ENCODE peak calls at places on chromosomes 3 and 15, in ten cellular contexts. One of them, this sample, is unnamed.

GRCh38 chr3:30644615-30645014 is 38.2 kb downstream of the TGFBR2 start:
- DNase-seq in HT1080: no peak
- DNase-seq in GM13976: peak
- DNase-seq in activated CD4-positive, alpha-beta T cell treated with anti-CD3 and anti-CD28 coated beads for 24 hours: no peak
- DNase-seq in occipital lobe: no peak
- DNase-seq in naive B cell: peak
- DNase-seq in gastrocnemius medialis: peak
- DNase-seq in NCI-H524 treated with DMSO at 0.1 percent for 48 hours: no peak
- DNase-seq in left ventricle myocardium inferior: peak
- DNase-seq in T47D: no peak
- DNase-seq in this sample: no peak

GRCh38 chr15:77033729-77034619 is 36.9 kb downstream of the TSPAN3 start:
- DNase-seq in GM13976: peak
- DNase-seq in HT1080: no peak
- DNase-seq in naive B cell: no peak
- DNase-seq in gastrocnemius medialis: peak
- DNase-seq in activated CD4-positive, alpha-beta T cell treated with anti-CD3 and anti-CD28 coated beads for 24 hours: no peak
- DNase-seq in NCI-H524 treated with DMSO at 0.1 percent for 48 hours: no peak
- DNase-seq in occipital lobe: no peak
- DNase-seq in left ventricle myocardium inferior: no peak
- DNase-seq in T47D: no peak
- DNase-seq in this sample: no peak

GRCh38 chr15:40103124-40103858 is 5.4 kb downstream of the BMF start:
- DNase-seq in activated CD4-positive, alpha-beta T cell treated with anti-CD3 and anti-CD28 coated beads for 24 hours: no peak
- DNase-seq in gastrocnemius medialis: peak
- DNase-seq in occipital lobe: peak
- DNase-seq in naive B cell: no peak
- DNase-seq in HT1080: no peak
- DNase-seq in left ventricle myocardium inferior: peak
- DNase-seq in T47D: peak
- DNase-seq in GM13976: no peak
- DNase-seq in NCI-H524 treated with DMSO at 0.1 percent for 48 hours: peak
- DNase-seq in this sample: peak

GRCh38 chr15:41417418-41417811 is 520 bp downstream of the RTF1 start:
- DNase-seq in activated CD4-positive, alpha-beta T cell treated with anti-CD3 and anti-CD28 coated beads for 24 hours: no peak
- DNase-seq in left ventricle myocardium inferior: peak
- DNase-seq in GM13976: no peak
- DNase-seq in NCI-H524 treated with DMSO at 0.1 percent for 48 hours: no peak
- DNase-seq in HT1080: peak
- DNase-seq in T47D: no peak
- DNase-seq in naive B cell: no peak
- DNase-seq in occipital lobe: no peak
- DNase-seq in gastrocnemius medialis: no peak
- DNase-seq in this sample: no peak

GRCh38 chr3:128585974-128586373 is 64.6 kb downstream of the RPN1 start:
- DNase-seq in naive B cell: no peak
- DNase-seq in left ventricle myocardium inferior: no peak
- DNase-seq in GM13976: no peak
- DNase-seq in T47D: no peak
- DNase-seq in NCI-H524 treated with DMSO at 0.1 percent for 48 hours: no peak
- DNase-seq in HT1080: no peak
- DNase-seq in gastrocnemius medialis: no peak
- DNase-seq in activated CD4-positive, alpha-beta T cell treated with anti-CD3 and anti-CD28 coated beads for 24 hours: no peak
- DNase-seq in occipital lobe: no peak
- DNase-seq in this sample: no peak

GRCh38 chr3:150743508-150743907 is 19.5 kb downstream of the SIAH2 start:
- DNase-seq in NCI-H524 treated with DMSO at 0.1 percent for 48 hours: no peak
- DNase-seq in naive B cell: no peak
- DNase-seq in left ventricle myocardium inferior: no peak
- DNase-seq in occipital lobe: no peak
- DNase-seq in GM13976: no peak
- DNase-seq in HT1080: peak
- DNase-seq in gastrocnemius medialis: no peak
- DNase-seq in T47D: no peak
- DNase-seq in activated CD4-positive, alpha-beta T cell treated with anti-CD3 and anti-CD28 coated beads for 24 hours: no peak
- DNase-seq in this sample: no peak

GRCh38 chr15:45637552-45638033 is 2.8 kb downstream of the SQOR start:
- DNase-seq in naive B cell: peak
- DNase-seq in NCI-H524 treated with DMSO at 0.1 percent for 48 hours: peak
- DNase-seq in gastrocnemius medialis: peak
- DNase-seq in left ventricle myocardium inferior: peak
- DNase-seq in T47D: peak
- DNase-seq in activated CD4-positive, alpha-beta T cell treated with anti-CD3 and anti-CD28 coated beads for 24 hours: peak
- DNase-seq in HT1080: peak
- DNase-seq in GM13976: peak
- DNase-seq in occipital lobe: no peak
- DNase-seq in this sample: no peak

GRCh38 chr3:12142476-12142875 is 16.2 kb downstream of the TIMP4 start:
- DNase-seq in HT1080: no peak
- DNase-seq in NCI-H524 treated with DMSO at 0.1 percent for 48 hours: no peak
- DNase-seq in left ventricle myocardium inferior: no peak
- DNase-seq in activated CD4-positive, alpha-beta T cell treated with anti-CD3 and anti-CD28 coated beads for 24 hours: no peak
- DNase-seq in T47D: no peak
- DNase-seq in GM13976: no peak
- DNase-seq in naive B cell: no peak
- DNase-seq in gastrocnemius medialis: no peak
- DNase-seq in occipital lobe: no peak
- DNase-seq in this sample: no peak

GRCh38 chr3:126112531-126113237 is 28.8 kb upstream of the SLC41A3 start:
- DNase-seq in HT1080: no peak
- DNase-seq in naive B cell: no peak
- DNase-seq in T47D: no peak
- DNase-seq in NCI-H524 treated with DMSO at 0.1 percent for 48 hours: no peak
- DNase-seq in left ventricle myocardium inferior: no peak
- DNase-seq in activated CD4-positive, alpha-beta T cell treated with anti-CD3 and anti-CD28 coated beads for 24 hours: no peak
- DNase-seq in occipital lobe: no peak
- DNase-seq in gastrocnemius medialis: peak
- DNase-seq in GM13976: no peak
- DNase-seq in this sample: peak

GRCh38 chr3:13548696-13549512 is at the start of gene FBLN2:
- DNase-seq in NCI-H524 treated with DMSO at 0.1 percent for 48 hours: no peak
- DNase-seq in occipital lobe: no peak
- DNase-seq in activated CD4-positive, alpha-beta T cell treated with anti-CD3 and anti-CD28 coated beads for 24 hours: peak
- DNase-seq in GM13976: no peak
- DNase-seq in left ventricle myocardium inferior: peak
- DNase-seq in naive B cell: peak
- DNase-seq in T47D: no peak
- DNase-seq in gastrocnemius medialis: no peak
- DNase-seq in HT1080: no peak
- DNase-seq in this sample: peak

GRCh38 chr3:55631766-55632331 is 144.7 kb upstream of the WNT5A start:
- DNase-seq in HT1080: no peak
- DNase-seq in activated CD4-positive, alpha-beta T cell treated with anti-CD3 and anti-CD28 coated beads for 24 hours: no peak
- DNase-seq in occipital lobe: no peak
- DNase-seq in T47D: no peak
- DNase-seq in gastrocnemius medialis: no peak
- DNase-seq in GM13976: no peak
- DNase-seq in NCI-H524 treated with DMSO at 0.1 percent for 48 hours: no peak
- DNase-seq in left ventricle myocardium inferior: no peak
- DNase-seq in naive B cell: no peak
- DNase-seq in this sample: no peak

GRCh38 chr3:172846706-172847105 is 96.2 kb downstream of the ECT2 start:
- DNase-seq in activated CD4-positive, alpha-beta T cell treated with anti-CD3 and anti-CD28 coated beads for 24 hours: no peak
- DNase-seq in naive B cell: no peak
- DNase-seq in occipital lobe: no peak
- DNase-seq in NCI-H524 treated with DMSO at 0.1 percent for 48 hours: no peak
- DNase-seq in HT1080: peak
- DNase-seq in T47D: no peak
- DNase-seq in left ventricle myocardium inferior: no peak
- DNase-seq in gastrocnemius medialis: no peak
- DNase-seq in GM13976: no peak
- DNase-seq in this sample: no peak

GRCh38 chr15:69586721-69587120 is 134.1 kb downstream of the RPLP1 start:
- DNase-seq in gastrocnemius medialis: no peak
- DNase-seq in naive B cell: no peak
- DNase-seq in NCI-H524 treated with DMSO at 0.1 percent for 48 hours: no peak
- DNase-seq in T47D: no peak
- DNase-seq in HT1080: no peak
- DNase-seq in GM13976: no peak
- DNase-seq in occipital lobe: no peak
- DNase-seq in activated CD4-positive, alpha-beta T cell treated with anti-CD3 and anti-CD28 coated beads for 24 hours: no peak
- DNase-seq in left ventricle myocardium inferior: no peak
- DNase-seq in this sample: no peak

GRCh38 chr3:73094127-73094526 is 32.7 kb downstream of the EBLN2 start:
- DNase-seq in naive B cell: no peak
- DNase-seq in GM13976: no peak
- DNase-seq in T47D: peak
- DNase-seq in activated CD4-positive, alpha-beta T cell treated with anti-CD3 and anti-CD28 coated beads for 24 hours: no peak
- DNase-seq in gastrocnemius medialis: no peak
- DNase-seq in left ventricle myocardium inferior: no peak
- DNase-seq in occipital lobe: no peak
- DNase-seq in NCI-H524 treated with DMSO at 0.1 percent for 48 hours: no peak
- DNase-seq in HT1080: peak
- DNase-seq in this sample: no peak

GRCh38 chr15:56957812-56958406 is 39.5 kb downstream of the TCF12 start:
- DNase-seq in NCI-H524 treated with DMSO at 0.1 percent for 48 hours: no peak
- DNase-seq in GM13976: no peak
- DNase-seq in activated CD4-positive, alpha-beta T cell treated with anti-CD3 and anti-CD28 coated beads for 24 hours: no peak
- DNase-seq in T47D: no peak
- DNase-seq in occipital lobe: no peak
- DNase-seq in naive B cell: no peak
- DNase-seq in left ventricle myocardium inferior: no peak
- DNase-seq in gastrocnemius medialis: no peak
- DNase-seq in HT1080: no peak
- DNase-seq in this sample: no peak

GRCh38 chr15:66603301-66604179 is 37.7 kb upstream of the LCTL start:
- DNase-seq in GM13976: peak
- DNase-seq in T47D: peak
- DNase-seq in occipital lobe: no peak
- DNase-seq in naive B cell: peak
- DNase-seq in left ventricle myocardium inferior: peak
- DNase-seq in gastrocnemius medialis: no peak
- DNase-seq in NCI-H524 treated with DMSO at 0.1 percent for 48 hours: no peak
- DNase-seq in HT1080: peak
- DNase-seq in activated CD4-positive, alpha-beta T cell treated with anti-CD3 and anti-CD28 coated beads for 24 hours: peak
- DNase-seq in this sample: peak

GRCh38 chr15:85860394-85861161 is 65.9 kb upstream of the KLHL25 start:
- DNase-seq in GM13976: no peak
- DNase-seq in activated CD4-positive, alpha-beta T cell treated with anti-CD3 and anti-CD28 coated beads for 24 hours: no peak
- DNase-seq in left ventricle myocardium inferior: no peak
- DNase-seq in NCI-H524 treated with DMSO at 0.1 percent for 48 hours: no peak
- DNase-seq in naive B cell: no peak
- DNase-seq in HT1080: no peak
- DNase-seq in T47D: no peak
- DNase-seq in gastrocnemius medialis: no peak
- DNase-seq in occipital lobe: no peak
- DNase-seq in this sample: no peak

GRCh38 chr3:79558943-79559342 is 208.9 kb downstream of the ROBO1 start:
- DNase-seq in gastrocnemius medialis: no peak
- DNase-seq in T47D: no peak
- DNase-seq in left ventricle myocardium inferior: no peak
- DNase-seq in NCI-H524 treated with DMSO at 0.1 percent for 48 hours: no peak
- DNase-seq in occipital lobe: no peak
- DNase-seq in activated CD4-positive, alpha-beta T cell treated with anti-CD3 and anti-CD28 coated beads for 24 hours: no peak
- DNase-seq in GM13976: no peak
- DNase-seq in HT1080: no peak
- DNase-seq in naive B cell: no peak
- DNase-seq in this sample: no peak

GRCh38 chr3:98545940-98546339 is 14.2 kb downstream of the GPR15 start:
- DNase-seq in HT1080: no peak
- DNase-seq in left ventricle myocardium inferior: no peak
- DNase-seq in gastrocnemius medialis: no peak
- DNase-seq in GM13976: peak
- DNase-seq in naive B cell: no peak
- DNase-seq in occipital lobe: no peak
- DNase-seq in activated CD4-positive, alpha-beta T cell treated with anti-CD3 and anti-CD28 coated beads for 24 hours: no peak
- DNase-seq in NCI-H524 treated with DMSO at 0.1 percent for 48 hours: no peak
- DNase-seq in T47D: no peak
- DNase-seq in this sample: no peak

GRCh38 chr3:71689305-71689704 is 35.9 kb downstream of the EIF4E3 start:
- DNase-seq in T47D: no peak
- DNase-seq in left ventricle myocardium inferior: no peak
- DNase-seq in activated CD4-positive, alpha-beta T cell treated with anti-CD3 and anti-CD28 coated beads for 24 hours: no peak
- DNase-seq in naive B cell: no peak
- DNase-seq in HT1080: no peak
- DNase-seq in GM13976: no peak
- DNase-seq in gastrocnemius medialis: no peak
- DNase-seq in NCI-H524 treated with DMSO at 0.1 percent for 48 hours: no peak
- DNase-seq in occipital lobe: no peak
- DNase-seq in this sample: no peak

GRCh38 chr15:101023501-101024110 is 104.4 kb downstream of the LRRK1 start:
- DNase-seq in GM13976: no peak
- DNase-seq in gastrocnemius medialis: no peak
- DNase-seq in naive B cell: no peak
- DNase-seq in HT1080: no peak
- DNase-seq in left ventricle myocardium inferior: no peak
- DNase-seq in NCI-H524 treated with DMSO at 0.1 percent for 48 hours: no peak
- DNase-seq in activated CD4-positive, alpha-beta T cell treated with anti-CD3 and anti-CD28 coated beads for 24 hours: no peak
- DNase-seq in occipital lobe: no peak
- DNase-seq in T47D: no peak
- DNase-seq in this sample: no peak

GRCh38 chr15:81289910-81290309 is 34.0 kb downstream of the STARD5 start:
- DNase-seq in HT1080: no peak
- DNase-seq in gastrocnemius medialis: no peak
- DNase-seq in T47D: no peak
- DNase-seq in NCI-H524 treated with DMSO at 0.1 percent for 48 hours: no peak
- DNase-seq in GM13976: no peak
- DNase-seq in naive B cell: no peak
- DNase-seq in occipital lobe: no peak
- DNase-seq in activated CD4-positive, alpha-beta T cell treated with anti-CD3 and anti-CD28 coated beads for 24 hours: no peak
- DNase-seq in left ventricle myocardium inferior: no peak
- DNase-seq in this sample: no peak

GRCh38 chr3:16509721-16510619 is 3.5 kb downstream of the RFTN1 start:
- DNase-seq in T47D: no peak
- DNase-seq in left ventricle myocardium inferior: no peak
- DNase-seq in NCI-H524 treated with DMSO at 0.1 percent for 48 hours: no peak
- DNase-seq in activated CD4-positive, alpha-beta T cell treated with anti-CD3 and anti-CD28 coated beads for 24 hours: no peak
- DNase-seq in HT1080: no peak
- DNase-seq in gastrocnemius medialis: no peak
- DNase-seq in naive B cell: peak
- DNase-seq in occipital lobe: no peak
- DNase-seq in GM13976: peak
- DNase-seq in this sample: no peak

GRCh38 chr15:95770191-95770590 is 560.3 kb upstream of the NR2F2 start:
- DNase-seq in GM13976: no peak
- DNase-seq in activated CD4-positive, alpha-beta T cell treated with anti-CD3 and anti-CD28 coated beads for 24 hours: no peak
- DNase-seq in T47D: no peak
- DNase-seq in NCI-H524 treated with DMSO at 0.1 percent for 48 hours: no peak
- DNase-seq in occipital lobe: no peak
- DNase-seq in naive B cell: no peak
- DNase-seq in HT1080: peak
- DNase-seq in gastrocnemius medialis: no peak
- DNase-seq in left ventricle myocardium inferior: no peak
- DNase-seq in this sample: no peak

GRCh38 chr3:156750191-156750873 is 75.8 kb upstream of the LEKR1 start:
- DNase-seq in T47D: no peak
- DNase-seq in activated CD4-positive, alpha-beta T cell treated with anti-CD3 and anti-CD28 coated beads for 24 hours: no peak
- DNase-seq in gastrocnemius medialis: no peak
- DNase-seq in NCI-H524 treated with DMSO at 0.1 percent for 48 hours: no peak
- DNase-seq in HT1080: no peak
- DNase-seq in occipital lobe: no peak
- DNase-seq in naive B cell: no peak
- DNase-seq in GM13976: no peak
- DNase-seq in left ventricle myocardium inferior: no peak
- DNase-seq in this sample: no peak

GRCh38 chr3:43162573-43163084 is 56.8 kb upstream of the POMGNT2 start:
- DNase-seq in gastrocnemius medialis: no peak
- DNase-seq in left ventricle myocardium inferior: no peak
- DNase-seq in GM13976: no peak
- DNase-seq in naive B cell: no peak
- DNase-seq in T47D: no peak
- DNase-seq in HT1080: no peak
- DNase-seq in occipital lobe: no peak
- DNase-seq in activated CD4-positive, alpha-beta T cell treated with anti-CD3 and anti-CD28 coated beads for 24 hours: no peak
- DNase-seq in NCI-H524 treated with DMSO at 0.1 percent for 48 hours: no peak
- DNase-seq in this sample: no peak

GRCh38 chr15:20352241-20353200 is 189.1 kb downstream of the GOLGA6L6 start:
- DNase-seq in GM13976: peak
- DNase-seq in gastrocnemius medialis: no peak
- DNase-seq in NCI-H524 treated with DMSO at 0.1 percent for 48 hours: no peak
- DNase-seq in HT1080: no peak
- DNase-seq in left ventricle myocardium inferior: no peak
- DNase-seq in occipital lobe: no peak
- DNase-seq in activated CD4-positive, alpha-beta T cell treated with anti-CD3 and anti-CD28 coated beads for 24 hours: no peak
- DNase-seq in naive B cell: no peak
- DNase-seq in T47D: no peak
- DNase-seq in this sample: no peak

GRCh38 chr3:9340450-9341009 is 22.3 kb upstream of the THUMPD3 start:
- DNase-seq in NCI-H524 treated with DMSO at 0.1 percent for 48 hours: no peak
- DNase-seq in gastrocnemius medialis: no peak
- DNase-seq in T47D: no peak
- DNase-seq in left ventricle myocardium inferior: no peak
- DNase-seq in GM13976: no peak
- DNase-seq in occipital lobe: no peak
- DNase-seq in HT1080: peak
- DNase-seq in naive B cell: no peak
- DNase-seq in activated CD4-positive, alpha-beta T cell treated with anti-CD3 and anti-CD28 coated beads for 24 hours: no peak
- DNase-seq in this sample: no peak

This sample was measured in posterior cingulate gyrus.